ENCODE peak calls at places on chromosomes 7 and 10, in six cellular contexts. J is GM23338, U is PC-3, C is HCT116, T is GM23248, E is neural progenitor cell. I is an unnamed sample.

GRCh38 chr10:69914373-69915268 is 112.9 kb downstream of the COL13A1 start:
- DNase-seq in E (peak), U (peak), C (peak), J (peak), T (peak), I (peak)

GRCh38 chr10:75709245-75709644 is 277.8 kb downstream of the LRMDA start:
- DNase-seq in C (no peak), E (no peak), U (no peak), J (no peak), T (no peak), I (no peak)

GRCh38 chr10:92075829-92076228 is 152.3 kb downstream of the BTAF1 start:
- DNase-seq in U (no peak), E (no peak), C (no peak), T (no peak), J (no peak), I (no peak)

GRCh38 chr7:155362380-155363145 is 64.9 kb downstream of the INSIG1 start:
- DNase-seq in C (no peak), T (no peak), E (no peak), J (no peak), U (no peak), I (no peak)

GRCh38 chr10:35353805-35354204 is 17.5 kb downstream of the CCNY start:
- DNase-seq in U (no peak), C (no peak), E (no peak), J (no peak), T (peak), I (no peak)

GRCh38 chr10:28077889-28078288 is 79.0 kb upstream of the ODAD2 start:
- DNase-seq in U (peak), T (peak), C (peak), J (no peak), E (no peak), I (no peak)

GRCh38 chr10:97805960-97806359 is 34.2 kb upstream of the SFRP5 start:
- DNase-seq in T (no peak), U (no peak), J (peak), E (peak), C (no peak), I (no peak)

GRCh38 chr10:42866115-42866995 is 83.8 kb downstream of the BMS1 start:
- DNase-seq in J (peak), C (peak), U (peak), E (peak), T (peak), I (peak)

GRCh38 chr10:76282122-76283030 is 851.0 kb downstream of the LRMDA start:
- DNase-seq in C (no peak), E (no peak), T (no peak), U (no peak), J (no peak), I (peak)

GRCh38 chr10:60086862-60087261 is 180.5 kb upstream of the CCDC6 start:
- DNase-seq in J (no peak), C (no peak), E (no peak), U (no peak), T (no peak), I (no peak)

GRCh38 chr10:50234486-50234885 is 16.8 kb downstream of the ASAH2 start:
- DNase-seq in C (no peak), E (no peak), U (no peak), T (no peak), J (no peak), I (peak)

GRCh38 chr10:106973301-106973700 is 191.2 kb downstream of the SORCS1 start:
- DNase-seq in U (no peak), T (no peak), J (no peak), C (no peak), E (peak), I (no peak)

GRCh38 chr7:1124816-1125602 is 35.0 kb downstream of the ZFAND2A start:
- DNase-seq in E (no peak), C (no peak), U (no peak), J (no peak), T (peak), I (no peak)

GRCh38 chr10:51857326-51857725 is 157.9 kb upstream of the CSTF2T start:
- DNase-seq in T (no peak), C (no peak), E (peak), U (no peak), J (no peak), I (no peak)

GRCh38 chr10:120184547-120185337 is 272.3 kb upstream of the PLPP4 start:
- DNase-seq in C (no peak), E (peak), J (peak), U (no peak), T (no peak), I (no peak)

GRCh38 chr10:28952523-28952922 is 275.2 kb downstream of the BAMBI start:
- DNase-seq in J (no peak), U (no peak), C (no peak), E (no peak), T (no peak), I (no peak)

GRCh38 chr7:54778166-54778565 is 19.2 kb upstream of the SEC61G start:
- DNase-seq in T (no peak), E (no peak), J (no peak), C (no peak), U (no peak), I (no peak)

GRCh38 chr7:54397836-54398612 is 144.2 kb upstream of the VSTM2A start:
- DNase-seq in T (no peak), J (peak), E (no peak), U (no peak), C (no peak), I (no peak)

GRCh38 chr10:82934429-82934828 is 1059.4 kb downstream of the NRG3 start:
- DNase-seq in C (no peak), T (no peak), J (peak), U (no peak), E (peak), I (peak)

GRCh38 chr7:102012941-102013461 is 195.6 kb downstream of the CUX1 start:
- DNase-seq in U (no peak), C (no peak), E (no peak), T (no peak), J (no peak), I (peak)

GRCh38 chr10:30553625-30554442 is 75.7 kb downstream of the LYZL2 start:
- DNase-seq in T (peak), E (peak), U (peak), C (no peak), J (peak), I (peak)

GRCh38 chr10:12699258-12699700 is 302.2 kb downstream of the CCDC3 start:
- DNase-seq in U (no peak), C (no peak), T (peak), E (no peak), J (no peak), I (peak)

GRCh38 chr7:67462781-67463191 is 466.2 kb downstream of the TYW1 start:
- DNase-seq in U (no peak), J (no peak), T (no peak), E (no peak), C (no peak), I (peak)

GRCh38 chr10:19702215-19702614 is 114.0 kb upstream of the PLXDC2 start:
- DNase-seq in C (no peak), J (no peak), E (no peak), T (peak), U (peak), I (no peak)

GRCh38 chr10:14265709-14266108 is 65.0 kb downstream of the FRMD4A start:
- DNase-seq in J (no peak), U (no peak), E (no peak), C (no peak), T (no peak), I (no peak)

DNA sequence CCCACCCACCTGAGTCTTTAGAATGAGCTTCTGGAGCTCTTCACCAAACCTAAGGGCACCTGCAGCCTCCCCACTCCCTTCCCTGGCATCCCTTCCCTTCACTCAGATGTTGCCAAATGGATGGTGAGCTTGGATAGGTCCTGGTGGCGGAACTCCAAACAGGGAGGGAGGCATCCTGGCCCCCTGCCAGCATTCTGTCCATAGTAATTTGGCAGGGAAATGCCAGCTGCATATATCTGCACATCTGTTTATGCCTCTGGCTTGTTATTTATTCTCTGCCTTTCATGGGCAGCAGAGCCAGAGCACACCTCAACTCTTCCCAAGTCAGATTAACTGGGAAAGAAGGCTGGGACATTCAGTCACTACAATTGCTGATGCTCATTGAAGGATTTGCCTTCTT is 18.1 kb downstream of the KAZALD1 start:
- DNase-seq in J (no peak), U (no peak), T (no peak), E (no peak), C (no peak), I (no peak)
- H2AFZ ChIP-seq in J (no peak), U (no peak), T (no peak), E (no peak), C (no peak), I (no peak)

GRCh38 chr10:23779287-23779686 is 340.4 kb downstream of the OTUD1 start:
- DNase-seq in C (no peak), E (no peak), U (no peak), J (no peak), T (no peak), I (no peak)

GRCh38 chr10:23777153-23777552 is 338.3 kb downstream of the OTUD1 start:
- DNase-seq in U (no peak), C (no peak), E (peak), T (no peak), J (peak), I (no peak)

GRCh38 chr10:23780331-23780730 is 341.5 kb downstream of the OTUD1 start:
- DNase-seq in E (no peak), U (no peak), C (no peak), T (no peak), J (no peak), I (no peak)
- TF ChIP-seq EZH2phosphoT487 in E (no peak), U (no peak), C (no peak), T (no peak), J (no peak), I (no peak)

GRCh38 chr10:90342480-90342879 is 515.4 kb downstream of the HTR7 start:
- DNase-seq in J (no peak), C (no peak), E (no peak), T (no peak), U (no peak), I (no peak)

GRCh38 chr10:90352288-90352687 is 505.6 kb downstream of the HTR7 start:
- DNase-seq in U (no peak), T (no peak), J (peak), E (peak), C (no peak), I (peak)

GRCh38 chr10:90350122-90350521 is 507.7 kb downstream of the HTR7 start:
- DNase-seq in U (no peak), T (no peak), E (no peak), C (no peak), J (no peak), I (no peak)

GRCh38 chr10:90344226-90344625 is 513.6 kb downstream of the HTR7 start:
- DNase-seq in J (no peak), E (no peak), T (no peak), U (peak), C (no peak), I (no peak)

GRCh38 chr10:90347239-90347638 is 510.6 kb downstream of the HTR7 start:
- DNase-seq in C (no peak), E (no peak), T (no peak), U (peak), J (no peak), I (no peak)
- H3K4me2 ChIP-seq in C (no peak), E (no peak), T (no peak), U (peak), J (no peak), I (no peak)

DNA sequence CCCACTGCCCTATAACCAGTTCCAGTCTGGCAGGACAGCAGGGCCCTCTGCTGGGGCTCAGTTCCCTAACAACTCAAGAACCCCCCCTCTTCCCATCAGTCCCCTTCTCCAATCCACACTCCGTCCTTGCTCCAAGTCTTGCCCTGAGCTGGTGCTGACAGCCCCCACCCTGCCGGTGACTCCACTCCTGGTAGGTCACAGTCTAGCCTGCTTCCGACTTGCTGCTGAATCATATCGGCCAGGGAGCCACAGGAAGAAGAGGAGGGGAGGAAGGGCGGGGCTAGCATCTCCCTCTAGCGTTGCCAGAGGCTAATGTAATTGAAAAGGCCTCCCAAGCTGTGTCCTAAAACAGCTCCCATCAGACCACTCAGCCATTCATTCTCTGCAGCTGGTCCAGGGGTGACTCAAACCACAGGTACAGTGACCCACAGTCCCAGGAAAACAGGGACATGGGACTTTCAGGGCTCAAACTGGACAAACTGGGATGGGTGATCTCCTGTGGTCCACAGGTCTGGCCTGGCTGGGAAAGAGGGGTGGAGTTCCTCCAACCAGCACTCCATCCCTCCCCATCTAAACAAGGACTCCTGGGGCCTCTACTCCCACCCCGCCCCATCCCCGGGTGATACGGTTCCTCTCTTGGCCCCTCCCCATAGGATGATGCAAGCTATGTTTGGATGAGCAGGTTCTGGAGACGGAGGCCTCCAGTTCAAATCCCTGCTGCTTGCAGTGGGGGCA is 158.8 kb downstream of the SH3PXD2A start:
- DNase-seq in J (peak), C (peak), E (peak), T (peak), U (peak), I (peak)
- H2AFZ ChIP-seq in J (peak), C (peak), E (no peak), T (peak), U (no peak), I (no peak)

DNA sequence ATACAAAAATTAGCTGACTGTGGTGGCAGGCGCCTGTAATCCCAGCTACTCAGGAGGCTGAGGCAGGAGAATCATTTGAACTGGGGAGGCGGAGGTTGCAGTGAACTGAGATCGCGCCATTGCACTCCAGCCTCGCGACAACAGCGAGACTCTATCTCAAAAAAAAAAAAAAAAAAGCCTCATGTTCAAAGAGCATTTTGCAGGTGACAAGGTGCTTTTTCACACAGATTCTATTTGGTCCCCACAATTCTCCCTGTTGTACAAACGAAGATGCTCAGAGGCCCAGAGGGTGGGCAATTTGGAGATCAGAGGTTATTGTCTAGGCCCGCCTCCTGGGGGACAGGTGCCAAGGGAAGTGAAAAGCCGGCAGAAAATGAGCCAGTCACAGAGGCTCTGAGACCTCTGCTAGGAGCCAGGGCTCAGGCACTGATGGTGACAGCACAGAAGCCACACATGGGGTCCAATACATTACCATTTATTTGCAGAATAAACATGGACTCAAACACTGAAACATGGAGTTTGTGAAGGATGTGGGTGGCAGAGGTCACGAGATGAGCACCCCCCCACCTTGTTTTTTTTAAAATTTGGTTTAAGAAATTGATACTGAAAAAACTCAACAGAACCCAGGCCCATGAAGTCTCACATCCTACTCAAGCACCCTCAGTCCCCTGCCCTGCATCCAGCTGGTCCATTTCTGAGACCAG is 882 bp upstream of the GAL3ST4 start:
- DNase-seq in J (no peak), C (no peak), E (no peak), U (no peak), T (no peak), I (no peak)
- TF ChIP-seq EZH2phosphoT487 in J (no peak), C (no peak), E (no peak), U (no peak), T (no peak), I (no peak)

I was measured in hepatocyte.